ENCODE peak calls at places on chromosomes 7 and 10, in nine cellular contexts. One of them, this sample, is unnamed.

GRCh38 chr7:73509463-73509862 is 12.6 kb downstream of the BAZ1B start:
- DNase-seq in stimulated activated CD8-positive, alpha-beta memory T cell treated with anti-CD3 and anti-CD28 coated beads, Interleukin-7, amount 100 ng/mL, for 48 hours: no peak
- DNase-seq in upper lobe of right lung: peak
- DNase-seq in hypothalamus: no peak
- DNase-seq in endothelial cell: no peak
- DNase-seq in stimulated activated CD4-positive, alpha-beta T cell treated with anti-CD3 and anti-CD28 coated beads, Interleukin-2, amount 100 ng/mL, for 48 hours: no peak
- DNase-seq in memory B cell: no peak
- DNase-seq in HEK293T: no peak
- DNase-seq in EL: no peak
- DNase-seq in this sample: no peak

GRCh38 chr7:75958802-75959543 is 35.4 kb downstream of the TMEM120A start:
- DNase-seq in EL: peak
- DNase-seq in endothelial cell: no peak
- DNase-seq in HEK293T: no peak
- DNase-seq in stimulated activated CD4-positive, alpha-beta T cell treated with anti-CD3 and anti-CD28 coated beads, Interleukin-2, amount 100 ng/mL, for 48 hours: no peak
- DNase-seq in hypothalamus: no peak
- DNase-seq in stimulated activated CD8-positive, alpha-beta memory T cell treated with anti-CD3 and anti-CD28 coated beads, Interleukin-7, amount 100 ng/mL, for 48 hours: no peak
- DNase-seq in memory B cell: no peak
- DNase-seq in upper lobe of right lung: no peak
- DNase-seq in this sample: no peak

GRCh38 chr10:132919374-132920100 is 22.8 kb downstream of the CFAP46 start:
- DNase-seq in upper lobe of right lung: no peak
- DNase-seq in endothelial cell: no peak
- DNase-seq in memory B cell: no peak
- DNase-seq in EL: no peak
- DNase-seq in stimulated activated CD4-positive, alpha-beta T cell treated with anti-CD3 and anti-CD28 coated beads, Interleukin-2, amount 100 ng/mL, for 48 hours: no peak
- DNase-seq in hypothalamus: no peak
- DNase-seq in HEK293T: no peak
- DNase-seq in stimulated activated CD8-positive, alpha-beta memory T cell treated with anti-CD3 and anti-CD28 coated beads, Interleukin-7, amount 100 ng/mL, for 48 hours: no peak
- DNase-seq in this sample: no peak

GRCh38 chr10:97925308-97925938 is 75.8 kb downstream of the GOLGA7B start:
- DNase-seq in stimulated activated CD4-positive, alpha-beta T cell treated with anti-CD3 and anti-CD28 coated beads, Interleukin-2, amount 100 ng/mL, for 48 hours: no peak
- DNase-seq in HEK293T: no peak
- DNase-seq in memory B cell: no peak
- DNase-seq in endothelial cell: no peak
- DNase-seq in hypothalamus: no peak
- DNase-seq in stimulated activated CD8-positive, alpha-beta memory T cell treated with anti-CD3 and anti-CD28 coated beads, Interleukin-7, amount 100 ng/mL, for 48 hours: no peak
- DNase-seq in upper lobe of right lung: no peak
- DNase-seq in EL: no peak
- DNase-seq in this sample: no peak

GRCh38 chr10:47053399-47053798 is 142.2 kb downstream of the PTPN20 start:
- DNase-seq in stimulated activated CD8-positive, alpha-beta memory T cell treated with anti-CD3 and anti-CD28 coated beads, Interleukin-7, amount 100 ng/mL, for 48 hours: no peak
- DNase-seq in upper lobe of right lung: no peak
- DNase-seq in endothelial cell: no peak
- DNase-seq in EL: no peak
- DNase-seq in HEK293T: no peak
- DNase-seq in hypothalamus: no peak
- DNase-seq in memory B cell: no peak
- DNase-seq in stimulated activated CD4-positive, alpha-beta T cell treated with anti-CD3 and anti-CD28 coated beads, Interleukin-2, amount 100 ng/mL, for 48 hours: no peak
- DNase-seq in this sample: no peak

GRCh38 chr7:7639847-7640220 is 718 bp upstream of the UMAD1 start:
- DNase-seq in hypothalamus: no peak
- DNase-seq in stimulated activated CD4-positive, alpha-beta T cell treated with anti-CD3 and anti-CD28 coated beads, Interleukin-2, amount 100 ng/mL, for 48 hours: peak
- DNase-seq in HEK293T: peak
- DNase-seq in EL: peak
- DNase-seq in stimulated activated CD8-positive, alpha-beta memory T cell treated with anti-CD3 and anti-CD28 coated beads, Interleukin-7, amount 100 ng/mL, for 48 hours: no peak
- DNase-seq in endothelial cell: no peak
- DNase-seq in memory B cell: peak
- DNase-seq in upper lobe of right lung: no peak
- DNase-seq in this sample: peak

GRCh38 chr10:46550795-46551700 is 5.4 kb downstream of the GPRIN2 start:
- DNase-seq in stimulated activated CD8-positive, alpha-beta memory T cell treated with anti-CD3 and anti-CD28 coated beads, Interleukin-7, amount 100 ng/mL, for 48 hours: no peak
- DNase-seq in upper lobe of right lung: no peak
- DNase-seq in stimulated activated CD4-positive, alpha-beta T cell treated with anti-CD3 and anti-CD28 coated beads, Interleukin-2, amount 100 ng/mL, for 48 hours: no peak
- DNase-seq in memory B cell: no peak
- DNase-seq in HEK293T: no peak
- DNase-seq in hypothalamus: no peak
- DNase-seq in EL: no peak
- DNase-seq in endothelial cell: no peak
- DNase-seq in this sample: no peak

GRCh38 chr10:75401569-75402485 is at the start of gene ZNF503:
- DNase-seq in EL: peak
- DNase-seq in upper lobe of right lung: peak
- DNase-seq in stimulated activated CD8-positive, alpha-beta memory T cell treated with anti-CD3 and anti-CD28 coated beads, Interleukin-7, amount 100 ng/mL, for 48 hours: no peak
- DNase-seq in HEK293T: peak
- DNase-seq in memory B cell: no peak
- DNase-seq in hypothalamus: peak
- DNase-seq in stimulated activated CD4-positive, alpha-beta T cell treated with anti-CD3 and anti-CD28 coated beads, Interleukin-2, amount 100 ng/mL, for 48 hours: no peak
- DNase-seq in endothelial cell: peak
- DNase-seq in this sample: peak

GRCh38 chr10:132539894-132540293 is 2.3 kb downstream of the INPP5A start:
- DNase-seq in memory B cell: no peak
- DNase-seq in hypothalamus: no peak
- DNase-seq in upper lobe of right lung: no peak
- DNase-seq in HEK293T: no peak
- DNase-seq in EL: peak
- DNase-seq in endothelial cell: no peak
- DNase-seq in stimulated activated CD8-positive, alpha-beta memory T cell treated with anti-CD3 and anti-CD28 coated beads, Interleukin-7, amount 100 ng/mL, for 48 hours: no peak
- DNase-seq in stimulated activated CD4-positive, alpha-beta T cell treated with anti-CD3 and anti-CD28 coated beads, Interleukin-2, amount 100 ng/mL, for 48 hours: no peak
- DNase-seq in this sample: no peak

GRCh38 chr10:19811517-19811916 is 4.7 kb upstream of the PLXDC2 start:
- DNase-seq in hypothalamus: no peak
- DNase-seq in EL: no peak
- DNase-seq in memory B cell: no peak
- DNase-seq in stimulated activated CD8-positive, alpha-beta memory T cell treated with anti-CD3 and anti-CD28 coated beads, Interleukin-7, amount 100 ng/mL, for 48 hours: no peak
- DNase-seq in upper lobe of right lung: no peak
- DNase-seq in HEK293T: peak
- DNase-seq in endothelial cell: peak
- DNase-seq in stimulated activated CD4-positive, alpha-beta T cell treated with anti-CD3 and anti-CD28 coated beads, Interleukin-2, amount 100 ng/mL, for 48 hours: no peak
- DNase-seq in this sample: peak

This sample was measured in MM.1S.